ENCODE peak calls at places on chromosome 20, in six cellular contexts. One of them, this sample, is unnamed. For H3K9me3, the result is how much of the 10 kb centered on the place peaks cover.

GRCh38 chr20:58634121-58634817 is 16.8 kb upstream of the STX16 start:
- DNase-seq in colonic mucosa: no peak
- DNase-seq in body of pancreas: no peak
- DNase-seq in CD8-positive, alpha-beta T cell: no peak
- DNase-seq in GM12878: no peak
- DNase-seq in cardiac muscle cell: peak
- DNase-seq in this sample: peak

GRCh38 chr20:33250666-33251065 is 14.9 kb downstream of the BPIFA1 start:
- DNase-seq in colonic mucosa: no peak
- DNase-seq in cardiac muscle cell: no peak
- DNase-seq in GM12878: no peak
- DNase-seq in body of pancreas: no peak
- DNase-seq in CD8-positive, alpha-beta T cell: no peak
- DNase-seq in this sample: no peak

GRCh38 chr20:54680872-54681297 is 205.5 kb downstream of the DOK5 start:
- DNase-seq in body of pancreas: peak
- DNase-seq in CD8-positive, alpha-beta T cell: no peak
- DNase-seq in colonic mucosa: no peak
- DNase-seq in cardiac muscle cell: peak
- DNase-seq in GM12878: no peak
- DNase-seq in this sample: no peak

GRCh38 chr20:46520976-46521579 is 7.7 kb upstream of the ZNF334 start:
- DNase-seq in cardiac muscle cell: peak
- DNase-seq in body of pancreas: peak
- DNase-seq in CD8-positive, alpha-beta T cell: peak
- DNase-seq in GM12878: peak
- DNase-seq in colonic mucosa: peak
- DNase-seq in this sample: peak

GRCh38 chr20:64188682-64189529 is 24.7 kb downstream of the MYT1 start:
- DNase-seq in GM12878: no peak
- DNase-seq in CD8-positive, alpha-beta T cell: no peak
- DNase-seq in body of pancreas: peak
- DNase-seq in cardiac muscle cell: peak
- DNase-seq in colonic mucosa: peak
- DNase-seq in this sample: no peak

GRCh38 chr20:58700823-58701222 is 8.2 kb downstream of the NPEPL1 start:
- DNase-seq in GM12878: no peak
- DNase-seq in body of pancreas: peak
- DNase-seq in cardiac muscle cell: peak
- DNase-seq in CD8-positive, alpha-beta T cell: no peak
- DNase-seq in colonic mucosa: no peak
- DNase-seq in this sample: no peak

GRCh38 chr20:415820-416322 is 7.8 kb downstream of the RBCK1 start:
- DNase-seq in cardiac muscle cell: peak
- DNase-seq in body of pancreas: no peak
- DNase-seq in GM12878: no peak
- DNase-seq in CD8-positive, alpha-beta T cell: no peak
- DNase-seq in colonic mucosa: no peak
- DNase-seq in this sample: no peak

GRCh38 chr20:52150440-52151258 is 40.9 kb downstream of the ZFP64 start:
- DNase-seq in cardiac muscle cell: peak
- DNase-seq in GM12878: peak
- DNase-seq in CD8-positive, alpha-beta T cell: no peak
- DNase-seq in colonic mucosa: peak
- DNase-seq in body of pancreas: peak
- DNase-seq in this sample: peak

GRCh38 chr20:46828471-46828870 is 66.2 kb upstream of the EYA2 start:
- DNase-seq in GM12878: no peak
- DNase-seq in CD8-positive, alpha-beta T cell: no peak
- DNase-seq in colonic mucosa: no peak
- DNase-seq in cardiac muscle cell: peak
- DNase-seq in body of pancreas: no peak
- DNase-seq in this sample: peak

GRCh38 chr20:32440069-32440757 is 82.1 kb downstream of the ASXL1 start:
- DNase-seq in cardiac muscle cell: no peak
- DNase-seq in body of pancreas: no peak
- DNase-seq in GM12878: no peak
- DNase-seq in CD8-positive, alpha-beta T cell: no peak
- DNase-seq in colonic mucosa: no peak
- DNase-seq in this sample: no peak

GRCh38 chr20:45413479-45413878 is 2.5 kb upstream of the PIGT start:
- DNase-seq in GM12878: no peak
- DNase-seq in CD8-positive, alpha-beta T cell: no peak
- DNase-seq in body of pancreas: no peak
- DNase-seq in cardiac muscle cell: no peak
- DNase-seq in colonic mucosa: no peak
- DNase-seq in this sample: no peak

GRCh38 chr20:32877507-32877906 is 18.8 kb downstream of the EFCAB8 start:
- DNase-seq in GM12878: no peak
- DNase-seq in body of pancreas: no peak
- DNase-seq in cardiac muscle cell: peak
- DNase-seq in CD8-positive, alpha-beta T cell: no peak
- DNase-seq in colonic mucosa: no peak
- DNase-seq in this sample: peak

GRCh38 chr20:34706912-34707784 is 3.0 kb downstream of the TP53INP2 start:
- DNase-seq in CD8-positive, alpha-beta T cell: no peak
- DNase-seq in body of pancreas: no peak
- DNase-seq in GM12878: no peak
- DNase-seq in cardiac muscle cell: no peak
- DNase-seq in colonic mucosa: no peak
- DNase-seq in this sample: no peak

GRCh38 chr20:44431502-44432234 is 44.0 kb upstream of the TTPAL start:
- DNase-seq in cardiac muscle cell: peak
- DNase-seq in CD8-positive, alpha-beta T cell: no peak
- DNase-seq in colonic mucosa: no peak
- DNase-seq in body of pancreas: no peak
- DNase-seq in GM12878: no peak
- DNase-seq in this sample: no peak

GRCh38 chr20:1301031-1301529 is 27.9 kb downstream of the SDCBP2 start:
- DNase-seq in GM12878: no peak
- DNase-seq in body of pancreas: no peak
- DNase-seq in CD8-positive, alpha-beta T cell: peak
- DNase-seq in colonic mucosa: no peak
- DNase-seq in cardiac muscle cell: peak
- DNase-seq in this sample: no peak

GRCh38 chr20:24368253-24368652 is 101.2 kb upstream of the SYNDIG1 start:
- DNase-seq in cardiac muscle cell: no peak
- DNase-seq in body of pancreas: no peak
- DNase-seq in GM12878: no peak
- DNase-seq in CD8-positive, alpha-beta T cell: no peak
- DNase-seq in colonic mucosa: no peak
- DNase-seq in this sample: no peak

GRCh38 chr20:51802170-51802745 is at the start of gene SALL4:
- DNase-seq in cardiac muscle cell: peak
- DNase-seq in colonic mucosa: no peak
- DNase-seq in body of pancreas: peak
- DNase-seq in GM12878: no peak
- DNase-seq in CD8-positive, alpha-beta T cell: no peak
- DNase-seq in this sample: no peak

GRCh38 chr20:10059006-10059405 is 24.2 kb downstream of the ANKEF1 start:
- DNase-seq in colonic mucosa: no peak
- DNase-seq in GM12878: no peak
- DNase-seq in body of pancreas: no peak
- DNase-seq in cardiac muscle cell: no peak
- DNase-seq in CD8-positive, alpha-beta T cell: no peak
- DNase-seq in this sample: no peak

GRCh38 chr20:15061061-15061430 is 723.6 kb upstream of the FLRT3 start:
- DNase-seq in CD8-positive, alpha-beta T cell: no peak
- DNase-seq in colonic mucosa: no peak
- DNase-seq in body of pancreas: no peak
- DNase-seq in cardiac muscle cell: no peak
- DNase-seq in GM12878: no peak
- DNase-seq in this sample: no peak

GRCh38 chr20:45957021-45957941 is 14.7 kb downstream of the ZNF335 start:
- DNase-seq in colonic mucosa: no peak
- DNase-seq in GM12878: no peak
- DNase-seq in CD8-positive, alpha-beta T cell: no peak
- DNase-seq in body of pancreas: peak
- DNase-seq in cardiac muscle cell: no peak
- DNase-seq in this sample: no peak

GRCh38 chr20:58747400-58747672 is 54.7 kb downstream of the NPEPL1 start:
- DNase-seq in body of pancreas: no peak
- DNase-seq in CD8-positive, alpha-beta T cell: no peak
- DNase-seq in colonic mucosa: peak
- DNase-seq in cardiac muscle cell: no peak
- DNase-seq in GM12878: no peak
- DNase-seq in this sample: no peak

GRCh38 chr20:58075980-58076749 is 152.3 kb downstream of the ANKRD60 start:
- DNase-seq in CD8-positive, alpha-beta T cell: no peak
- DNase-seq in body of pancreas: no peak
- DNase-seq in cardiac muscle cell: peak
- DNase-seq in GM12878: no peak
- DNase-seq in colonic mucosa: peak
- DNase-seq in this sample: no peak

GRCh38 chr20:55269913-55270312 is 735.4 kb downstream of the CBLN4 start:
- DNase-seq in colonic mucosa: no peak
- DNase-seq in body of pancreas: no peak
- DNase-seq in GM12878: no peak
- DNase-seq in cardiac muscle cell: no peak
- DNase-seq in CD8-positive, alpha-beta T cell: no peak
- DNase-seq in this sample: no peak

GRCh38 chr20:63594043-63594561 is 20.1 kb upstream of the HELZ2 start:
- DNase-seq in CD8-positive, alpha-beta T cell: no peak
- DNase-seq in body of pancreas: no peak
- DNase-seq in cardiac muscle cell: peak
- DNase-seq in colonic mucosa: no peak
- DNase-seq in GM12878: no peak
- DNase-seq in this sample: no peak

GRCh38 chr20:53797085-53797484 is 203.4 kb upstream of the ZNF217 start:
- DNase-seq in CD8-positive, alpha-beta T cell: no peak
- DNase-seq in colonic mucosa: no peak
- DNase-seq in body of pancreas: no peak
- DNase-seq in cardiac muscle cell: no peak
- DNase-seq in GM12878: no peak
- DNase-seq in this sample: no peak

GRCh38 chr20:60953311-60953710 is 298.8 kb upstream of the CDH4 start:
- DNase-seq in CD8-positive, alpha-beta T cell: no peak
- DNase-seq in body of pancreas: no peak
- DNase-seq in GM12878: no peak
- DNase-seq in cardiac muscle cell: no peak
- DNase-seq in colonic mucosa: no peak
- DNase-seq in this sample: no peak

GRCh38 chr20:56308036-56308435 is 50.7 kb upstream of the FAM210B start:
- DNase-seq in CD8-positive, alpha-beta T cell: no peak
- DNase-seq in colonic mucosa: no peak
- DNase-seq in body of pancreas: no peak
- DNase-seq in cardiac muscle cell: no peak
- DNase-seq in GM12878: no peak
- DNase-seq in this sample: no peak
- H3K9me3 ChIP-seq in CD8-positive, alpha-beta T cell: under half
- H3K9me3 ChIP-seq in colonic mucosa: under half
- H3K9me3 ChIP-seq in body of pancreas: under half
- H3K9me3 ChIP-seq in cardiac muscle cell: under half
- H3K9me3 ChIP-seq in GM12878: under half
- H3K9me3 ChIP-seq in this sample: under half

DNA sequence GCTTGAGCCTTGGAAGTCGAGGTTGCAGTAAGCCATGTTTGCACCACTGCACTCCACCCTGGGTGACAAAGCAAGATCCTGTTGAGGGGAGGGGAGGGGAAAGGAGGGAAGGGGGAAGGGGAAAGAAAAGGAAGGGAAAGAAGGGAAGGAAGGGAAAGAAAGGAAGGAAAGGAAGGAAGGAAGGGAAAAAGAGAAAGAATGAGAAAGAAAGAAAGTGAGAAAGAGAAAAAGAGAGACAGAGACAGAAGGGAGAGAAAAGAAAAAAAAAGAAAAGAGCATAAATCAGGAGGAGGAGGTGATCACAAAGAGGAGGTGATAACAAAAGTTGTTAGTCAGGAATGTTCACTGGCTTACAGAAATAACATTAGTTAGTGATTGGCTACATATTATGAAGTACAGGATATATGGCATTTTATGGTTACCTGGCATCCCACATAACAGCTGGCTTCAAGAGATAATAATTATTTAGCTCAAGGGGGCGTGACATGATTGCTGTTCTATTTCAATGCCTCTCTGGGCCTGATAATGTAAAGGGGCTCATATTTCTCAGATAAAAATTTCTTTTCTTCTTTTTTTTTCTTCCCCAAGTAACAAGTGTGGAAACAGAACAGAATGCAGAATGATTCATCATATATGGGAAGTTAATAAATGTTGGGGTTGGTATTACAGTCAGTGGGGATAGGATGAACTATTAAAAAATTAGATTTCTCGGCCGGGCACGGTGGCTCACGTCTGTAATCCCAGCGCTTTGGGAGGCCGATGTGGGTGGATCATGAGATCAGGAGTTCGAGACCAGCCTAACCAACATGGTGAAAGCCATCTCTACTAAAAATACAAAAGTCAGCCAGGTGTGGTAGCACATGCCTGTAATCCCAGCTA is 27.1 kb downstream of the SAMHD1 start:
- DNase-seq in cardiac muscle cell: peak
- DNase-seq in CD8-positive, alpha-beta T cell: no peak
- DNase-seq in GM12878: no peak
- DNase-seq in body of pancreas: no peak
- DNase-seq in colonic mucosa: no peak
- DNase-seq in this sample: no peak
- H3K4me3 ChIP-seq in cardiac muscle cell: no peak
- H3K4me3 ChIP-seq in CD8-positive, alpha-beta T cell: no peak
- H3K4me3 ChIP-seq in GM12878: no peak
- H3K4me3 ChIP-seq in body of pancreas: no peak
- H3K4me3 ChIP-seq in colonic mucosa: no peak
- H3K4me3 ChIP-seq in this sample: no peak

GRCh38 chr20:11553603-11554002 is 364.1 kb upstream of the BTBD3 start:
- DNase-seq in body of pancreas: no peak
- DNase-seq in GM12878: no peak
- DNase-seq in CD8-positive, alpha-beta T cell: no peak
- DNase-seq in colonic mucosa: no peak
- DNase-seq in cardiac muscle cell: peak
- DNase-seq in this sample: no peak
- TF ChIP-seq CTCF in body of pancreas: no peak
- TF ChIP-seq CTCF in GM12878: no peak
- TF ChIP-seq CTCF in CD8-positive, alpha-beta T cell: no peak
- TF ChIP-seq CTCF in colonic mucosa: no peak
- TF ChIP-seq CTCF in cardiac muscle cell: peak
- TF ChIP-seq CTCF in this sample: peak

DNA sequence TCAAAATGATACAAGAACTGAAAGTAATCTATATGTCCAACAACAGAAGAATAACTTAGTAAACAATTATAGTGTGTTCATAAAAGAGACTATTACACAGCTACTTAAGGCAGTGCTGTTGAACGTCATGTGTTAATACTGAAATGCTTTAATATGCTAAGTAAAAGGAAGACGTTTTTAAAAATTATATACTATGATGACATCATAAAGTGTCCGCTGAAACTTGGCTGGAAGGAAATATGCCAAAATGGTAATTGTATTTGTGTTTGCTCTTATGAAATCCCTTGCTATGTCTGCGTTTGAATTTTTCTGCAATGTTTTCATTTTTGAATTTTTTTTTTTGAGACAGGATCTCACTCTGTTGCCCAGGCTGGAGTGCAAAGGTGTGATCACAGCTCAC is 679.3 kb downstream of the DHX35 start:
- DNase-seq in body of pancreas: no peak
- DNase-seq in colonic mucosa: no peak
- DNase-seq in cardiac muscle cell: no peak
- DNase-seq in GM12878: no peak
- DNase-seq in CD8-positive, alpha-beta T cell: no peak
- DNase-seq in this sample: no peak
- H3K9me3 ChIP-seq in body of pancreas: under half
- H3K9me3 ChIP-seq in colonic mucosa: under half
- H3K9me3 ChIP-seq in cardiac muscle cell: under half
- H3K9me3 ChIP-seq in GM12878: under half
- H3K9me3 ChIP-seq in CD8-positive, alpha-beta T cell: under half
- H3K9me3 ChIP-seq in this sample: under half

GRCh38 chr20:3781153-3781910 is at the start of gene SPEF1:
- DNase-seq in GM12878: peak
- DNase-seq in CD8-positive, alpha-beta T cell: no peak
- DNase-seq in body of pancreas: peak
- DNase-seq in colonic mucosa: peak
- DNase-seq in cardiac muscle cell: peak
- DNase-seq in this sample: peak
- H3K4me3 ChIP-seq in GM12878: peak
- H3K4me3 ChIP-seq in CD8-positive, alpha-beta T cell: no peak
- H3K4me3 ChIP-seq in body of pancreas: no peak
- H3K4me3 ChIP-seq in colonic mucosa: peak
- H3K4me3 ChIP-seq in cardiac muscle cell: peak
- H3K4me3 ChIP-seq in this sample: peak

This sample was measured in AG04450.